ENCODE peak calls at places on chromosomes 7 and 10, in seven cellular contexts. One of them, this sample, is unnamed.

GRCh38 chr10:131997366-131998049 is 15.8 kb upstream of the BNIP3 start:
- DNase-seq in fibroblast of the aortic adventitia: peak
- DNase-seq in IMR-90: peak
- DNase-seq in cardiac muscle cell: peak
- DNase-seq in kidney epithelial cell: no peak
- DNase-seq in upper lobe of right lung: peak
- DNase-seq in CD4-positive, alpha-beta T cell: no peak
- DNase-seq in this sample: peak

GRCh38 chr7:102119213-102119651 is 167.4 kb upstream of the SH2B2 start:
- DNase-seq in fibroblast of the aortic adventitia: no peak
- DNase-seq in IMR-90: peak
- DNase-seq in cardiac muscle cell: no peak
- DNase-seq in kidney epithelial cell: no peak
- DNase-seq in upper lobe of right lung: no peak
- DNase-seq in CD4-positive, alpha-beta T cell: no peak
- DNase-seq in this sample: no peak

GRCh38 chr10:127577878-127578627 is 28.9 kb downstream of the NPS start:
- DNase-seq in fibroblast of the aortic adventitia: no peak
- DNase-seq in IMR-90: no peak
- DNase-seq in cardiac muscle cell: no peak
- DNase-seq in kidney epithelial cell: no peak
- DNase-seq in upper lobe of right lung: no peak
- DNase-seq in CD4-positive, alpha-beta T cell: no peak
- DNase-seq in this sample: no peak

GRCh38 chr7:98760201-98760651 is 109.6 kb downstream of the TMEM130 start:
- DNase-seq in fibroblast of the aortic adventitia: peak
- DNase-seq in IMR-90: no peak
- DNase-seq in cardiac muscle cell: no peak
- DNase-seq in kidney epithelial cell: no peak
- DNase-seq in upper lobe of right lung: no peak
- DNase-seq in CD4-positive, alpha-beta T cell: no peak
- DNase-seq in this sample: no peak

GRCh38 chr10:45239642-45240041 is 75.8 kb downstream of the OR13A1 start:
- DNase-seq in fibroblast of the aortic adventitia: peak
- DNase-seq in IMR-90: peak
- DNase-seq in cardiac muscle cell: no peak
- DNase-seq in kidney epithelial cell: no peak
- DNase-seq in upper lobe of right lung: no peak
- DNase-seq in CD4-positive, alpha-beta T cell: no peak
- DNase-seq in this sample: no peak

GRCh38 chr7:73354787-73355186 is 26.8 kb downstream of the FKBP6 start:
- DNase-seq in fibroblast of the aortic adventitia: no peak
- DNase-seq in IMR-90: no peak
- DNase-seq in cardiac muscle cell: no peak
- DNase-seq in kidney epithelial cell: no peak
- DNase-seq in upper lobe of right lung: no peak
- DNase-seq in CD4-positive, alpha-beta T cell: no peak
- DNase-seq in this sample: no peak

GRCh38 chr10:33332183-33333031 is 2.1 kb downstream of the NRP1 start:
- DNase-seq in fibroblast of the aortic adventitia: peak
- DNase-seq in IMR-90: peak
- DNase-seq in cardiac muscle cell: peak
- DNase-seq in kidney epithelial cell: no peak
- DNase-seq in upper lobe of right lung: no peak
- DNase-seq in CD4-positive, alpha-beta T cell: no peak
- DNase-seq in this sample: no peak

GRCh38 chr7:32048970-32049369 is 21.2 kb downstream of the PDE1C start:
- DNase-seq in fibroblast of the aortic adventitia: no peak
- DNase-seq in IMR-90: no peak
- DNase-seq in cardiac muscle cell: no peak
- DNase-seq in kidney epithelial cell: no peak
- DNase-seq in upper lobe of right lung: no peak
- DNase-seq in CD4-positive, alpha-beta T cell: no peak
- DNase-seq in this sample: no peak

GRCh38 chr10:128218161-128218560 is 91.9 kb upstream of the MKI67 start:
- DNase-seq in fibroblast of the aortic adventitia: no peak
- DNase-seq in IMR-90: no peak
- DNase-seq in cardiac muscle cell: no peak
- DNase-seq in kidney epithelial cell: no peak
- DNase-seq in upper lobe of right lung: no peak
- DNase-seq in CD4-positive, alpha-beta T cell: no peak
- DNase-seq in this sample: no peak

GRCh38 chr7:139623518-139623917 is 100.0 kb downstream of the CLEC2L start:
- DNase-seq in fibroblast of the aortic adventitia: no peak
- DNase-seq in IMR-90: peak
- DNase-seq in cardiac muscle cell: no peak
- DNase-seq in kidney epithelial cell: no peak
- DNase-seq in upper lobe of right lung: no peak
- DNase-seq in CD4-positive, alpha-beta T cell: no peak
- DNase-seq in this sample: no peak

GRCh38 chr7:157876469-157877285 is 539.9 kb downstream of the DNAJB6 start:
- DNase-seq in fibroblast of the aortic adventitia: no peak
- DNase-seq in IMR-90: no peak
- DNase-seq in cardiac muscle cell: no peak
- DNase-seq in kidney epithelial cell: no peak
- DNase-seq in upper lobe of right lung: no peak
- DNase-seq in CD4-positive, alpha-beta T cell: no peak
- DNase-seq in this sample: no peak

GRCh38 chr10:97759157-97759980 is 12.4 kb downstream of the SFRP5 start:
- DNase-seq in fibroblast of the aortic adventitia: peak
- DNase-seq in IMR-90: peak
- DNase-seq in cardiac muscle cell: peak
- DNase-seq in kidney epithelial cell: no peak
- DNase-seq in upper lobe of right lung: peak
- DNase-seq in CD4-positive, alpha-beta T cell: peak
- DNase-seq in this sample: peak

GRCh38 chr7:144785491-144785890 is 50.4 kb downstream of the TPK1 start:
- DNase-seq in fibroblast of the aortic adventitia: no peak
- DNase-seq in IMR-90: no peak
- DNase-seq in cardiac muscle cell: no peak
- DNase-seq in kidney epithelial cell: no peak
- DNase-seq in upper lobe of right lung: no peak
- DNase-seq in CD4-positive, alpha-beta T cell: no peak
- DNase-seq in this sample: no peak

GRCh38 chr7:27689045-27689877 is 26.6 kb upstream of the HIBADH start:
- DNase-seq in fibroblast of the aortic adventitia: peak
- DNase-seq in IMR-90: peak
- DNase-seq in cardiac muscle cell: peak
- DNase-seq in kidney epithelial cell: no peak
- DNase-seq in upper lobe of right lung: no peak
- DNase-seq in CD4-positive, alpha-beta T cell: no peak
- DNase-seq in this sample: peak

GRCh38 chr10:66795871-66796270 is 130.0 kb upstream of the LRRTM3 start:
- DNase-seq in fibroblast of the aortic adventitia: no peak
- DNase-seq in IMR-90: no peak
- DNase-seq in cardiac muscle cell: no peak
- DNase-seq in kidney epithelial cell: no peak
- DNase-seq in upper lobe of right lung: no peak
- DNase-seq in CD4-positive, alpha-beta T cell: no peak
- DNase-seq in this sample: no peak

GRCh38 chr10:980468-980867 is 7.8 kb upstream of the GTPBP4 start:
- DNase-seq in fibroblast of the aortic adventitia: no peak
- DNase-seq in IMR-90: no peak
- DNase-seq in cardiac muscle cell: no peak
- DNase-seq in kidney epithelial cell: no peak
- DNase-seq in upper lobe of right lung: no peak
- DNase-seq in CD4-positive, alpha-beta T cell: no peak
- DNase-seq in this sample: no peak

GRCh38 chr10:31759124-31759798 is 169.4 kb downstream of the ARHGAP12 start:
- DNase-seq in fibroblast of the aortic adventitia: peak
- DNase-seq in IMR-90: no peak
- DNase-seq in cardiac muscle cell: peak
- DNase-seq in kidney epithelial cell: no peak
- DNase-seq in upper lobe of right lung: peak
- DNase-seq in CD4-positive, alpha-beta T cell: peak
- DNase-seq in this sample: peak

GRCh38 chr7:32299133-32299702 is 191.0 kb downstream of the LSM5 start:
- DNase-seq in fibroblast of the aortic adventitia: no peak
- DNase-seq in IMR-90: no peak
- DNase-seq in cardiac muscle cell: peak
- DNase-seq in kidney epithelial cell: no peak
- DNase-seq in upper lobe of right lung: no peak
- DNase-seq in CD4-positive, alpha-beta T cell: no peak
- DNase-seq in this sample: peak

GRCh38 chr7:80312139-80312661 is 177.6 kb downstream of the GNAI1 start:
- DNase-seq in fibroblast of the aortic adventitia: peak
- DNase-seq in IMR-90: peak
- DNase-seq in cardiac muscle cell: no peak
- DNase-seq in kidney epithelial cell: peak
- DNase-seq in upper lobe of right lung: no peak
- DNase-seq in CD4-positive, alpha-beta T cell: no peak
- DNase-seq in this sample: peak

GRCh38 chr7:102390697-102391484 is 5.3 kb upstream of the PRKRIP1 start:
- DNase-seq in fibroblast of the aortic adventitia: peak
- DNase-seq in IMR-90: peak
- DNase-seq in cardiac muscle cell: peak
- DNase-seq in kidney epithelial cell: no peak
- DNase-seq in upper lobe of right lung: peak
- DNase-seq in CD4-positive, alpha-beta T cell: peak
- DNase-seq in this sample: peak

GRCh38 chr10:126979311-126979710 is 74.1 kb downstream of the DOCK1 start:
- DNase-seq in fibroblast of the aortic adventitia: no peak
- DNase-seq in IMR-90: no peak
- DNase-seq in cardiac muscle cell: no peak
- DNase-seq in kidney epithelial cell: no peak
- DNase-seq in upper lobe of right lung: no peak
- DNase-seq in CD4-positive, alpha-beta T cell: no peak
- DNase-seq in this sample: no peak

GRCh38 chr10:3972460-3973366 is 187.7 kb upstream of the KLF6 start:
- DNase-seq in fibroblast of the aortic adventitia: peak
- DNase-seq in IMR-90: no peak
- DNase-seq in cardiac muscle cell: no peak
- DNase-seq in kidney epithelial cell: no peak
- DNase-seq in upper lobe of right lung: no peak
- DNase-seq in CD4-positive, alpha-beta T cell: no peak
- DNase-seq in this sample: no peak

GRCh38 chr10:22491931-22492615 is 146.8 kb downstream of the SPAG6 start:
- DNase-seq in fibroblast of the aortic adventitia: no peak
- DNase-seq in IMR-90: no peak
- DNase-seq in cardiac muscle cell: no peak
- DNase-seq in kidney epithelial cell: no peak
- DNase-seq in upper lobe of right lung: no peak
- DNase-seq in CD4-positive, alpha-beta T cell: no peak
- DNase-seq in this sample: no peak

DNA sequence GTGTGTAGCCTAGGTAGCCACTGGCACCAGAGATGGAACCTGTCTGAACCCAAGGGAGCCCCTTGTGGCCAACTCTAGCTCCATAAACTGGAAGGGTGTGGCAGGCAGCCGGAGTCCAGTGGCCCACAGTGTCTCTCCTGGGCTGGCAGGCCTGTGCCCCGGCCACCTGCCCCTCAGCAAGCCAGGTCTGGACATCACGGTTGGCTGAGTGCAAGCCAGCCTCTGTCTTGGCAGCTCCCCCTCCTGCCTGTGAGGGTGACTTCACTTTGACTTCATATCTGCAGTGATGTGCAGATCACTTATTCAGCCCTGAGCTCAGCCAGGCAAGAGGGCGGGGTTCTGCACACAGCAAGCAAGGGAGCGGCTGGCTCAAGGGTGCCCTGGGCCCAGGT is 1.3 kb upstream of the RET start:
- DNase-seq in fibroblast of the aortic adventitia: no peak
- DNase-seq in IMR-90: no peak
- DNase-seq in cardiac muscle cell: no peak
- DNase-seq in kidney epithelial cell: no peak
- DNase-seq in upper lobe of right lung: no peak
- DNase-seq in CD4-positive, alpha-beta T cell: no peak
- DNase-seq in this sample: no peak
- TF ChIP-seq CTCF in fibroblast of the aortic adventitia: no peak
- TF ChIP-seq CTCF in IMR-90: no peak
- TF ChIP-seq CTCF in cardiac muscle cell: peak
- TF ChIP-seq CTCF in kidney epithelial cell: peak
- TF ChIP-seq CTCF in upper lobe of right lung: no peak
- TF ChIP-seq CTCF in CD4-positive, alpha-beta T cell: no peak
- TF ChIP-seq CTCF in this sample: no peak

GRCh38 chr7:92720604-92721350 is 115.6 kb downstream of the CDK6 start:
- DNase-seq in fibroblast of the aortic adventitia: no peak
- DNase-seq in IMR-90: no peak
- DNase-seq in cardiac muscle cell: no peak
- DNase-seq in kidney epithelial cell: no peak
- DNase-seq in upper lobe of right lung: no peak
- DNase-seq in CD4-positive, alpha-beta T cell: no peak
- DNase-seq in this sample: no peak
- TF ChIP-seq CTCF in fibroblast of the aortic adventitia: no peak
- TF ChIP-seq CTCF in IMR-90: no peak
- TF ChIP-seq CTCF in cardiac muscle cell: no peak
- TF ChIP-seq CTCF in kidney epithelial cell: no peak
- TF ChIP-seq CTCF in upper lobe of right lung: no peak
- TF ChIP-seq CTCF in CD4-positive, alpha-beta T cell: no peak
- TF ChIP-seq CTCF in this sample: no peak

GRCh38 chr7:142917447-142917846 is 16.1 kb downstream of the TRPV5 start:
- DNase-seq in fibroblast of the aortic adventitia: no peak
- DNase-seq in IMR-90: no peak
- DNase-seq in cardiac muscle cell: no peak
- DNase-seq in kidney epithelial cell: no peak
- DNase-seq in upper lobe of right lung: no peak
- DNase-seq in CD4-positive, alpha-beta T cell: no peak
- DNase-seq in this sample: no peak
- TF ChIP-seq CTCF in fibroblast of the aortic adventitia: no peak
- TF ChIP-seq CTCF in IMR-90: no peak
- TF ChIP-seq CTCF in cardiac muscle cell: no peak
- TF ChIP-seq CTCF in kidney epithelial cell: no peak
- TF ChIP-seq CTCF in upper lobe of right lung: no peak
- TF ChIP-seq CTCF in CD4-positive, alpha-beta T cell: no peak
- TF ChIP-seq CTCF in this sample: no peak

GRCh38 chr7:8719102-8719501 is 285.7 kb downstream of the NXPH1 start:
- DNase-seq in fibroblast of the aortic adventitia: no peak
- DNase-seq in IMR-90: no peak
- DNase-seq in cardiac muscle cell: no peak
- DNase-seq in kidney epithelial cell: no peak
- DNase-seq in upper lobe of right lung: no peak
- DNase-seq in CD4-positive, alpha-beta T cell: no peak
- DNase-seq in this sample: no peak

GRCh38 chr7:8724080-8724718 is 290.8 kb downstream of the NXPH1 start:
- DNase-seq in fibroblast of the aortic adventitia: no peak
- DNase-seq in IMR-90: no peak
- DNase-seq in cardiac muscle cell: peak
- DNase-seq in kidney epithelial cell: no peak
- DNase-seq in upper lobe of right lung: no peak
- DNase-seq in CD4-positive, alpha-beta T cell: no peak
- DNase-seq in this sample: peak
- TF ChIP-seq CTCF in fibroblast of the aortic adventitia: no peak
- TF ChIP-seq CTCF in IMR-90: no peak
- TF ChIP-seq CTCF in cardiac muscle cell: no peak
- TF ChIP-seq CTCF in kidney epithelial cell: peak
- TF ChIP-seq CTCF in upper lobe of right lung: peak
- TF ChIP-seq CTCF in CD4-positive, alpha-beta T cell: no peak
- TF ChIP-seq CTCF in this sample: peak

DNA sequence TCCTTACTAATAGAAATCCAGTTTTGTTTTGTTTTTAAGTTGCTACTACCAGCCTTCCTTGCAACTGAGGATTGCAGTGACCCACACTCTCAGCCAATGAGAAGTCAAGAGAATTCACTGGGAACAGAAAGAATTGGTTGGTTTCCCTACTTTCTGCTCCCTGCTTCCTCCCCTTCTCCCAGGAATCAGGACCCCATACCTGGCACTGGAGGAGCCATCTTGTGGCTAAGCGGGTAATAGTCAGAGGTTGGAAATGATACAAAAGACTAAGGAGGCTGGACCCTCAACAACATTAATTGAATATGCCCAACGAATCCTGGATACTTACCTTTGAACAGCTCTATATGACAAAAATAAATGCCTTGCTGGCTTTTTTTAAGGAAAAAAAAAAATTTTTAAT is 6.3 kb downstream of the TMEM176A start:
- DNase-seq in fibroblast of the aortic adventitia: no peak
- DNase-seq in IMR-90: no peak
- DNase-seq in cardiac muscle cell: no peak
- DNase-seq in kidney epithelial cell: no peak
- DNase-seq in upper lobe of right lung: no peak
- DNase-seq in CD4-positive, alpha-beta T cell: no peak
- DNase-seq in this sample: no peak
- TF ChIP-seq CTCF in fibroblast of the aortic adventitia: no peak
- TF ChIP-seq CTCF in IMR-90: no peak
- TF ChIP-seq CTCF in cardiac muscle cell: no peak
- TF ChIP-seq CTCF in kidney epithelial cell: no peak
- TF ChIP-seq CTCF in upper lobe of right lung: no peak
- TF ChIP-seq CTCF in CD4-positive, alpha-beta T cell: no peak
- TF ChIP-seq CTCF in this sample: no peak

This sample was measured in endothelial cell.